ENCODE peak calls at places on chromosome 7, in five cellular contexts. One of them, this sample, is unnamed.

GRCh38 chr7:41420421-41420820 is 282.5 kb downstream of the INHBA start:
- DNase-seq in CD8-positive, alpha-beta T cell: no peak
- DNase-seq in prostate gland: no peak
- DNase-seq in aorta: no peak
- DNase-seq in A549: no peak
- DNase-seq in this sample: no peak

GRCh38 chr7:490461-491291 is 29.0 kb downstream of the PDGFA start:
- DNase-seq in CD8-positive, alpha-beta T cell: no peak
- DNase-seq in prostate gland: peak; percentile 52
- DNase-seq in aorta: peak; percentile 37
- DNase-seq in A549: no peak
- DNase-seq in this sample: no peak

GRCh38 chr7:122199171-122199570 is 55.1 kb upstream of the AASS start:
- DNase-seq in CD8-positive, alpha-beta T cell: no peak
- DNase-seq in prostate gland: no peak
- DNase-seq in aorta: no peak
- DNase-seq in A549: no peak
- DNase-seq in this sample: no peak

GRCh38 chr7:155373359-155374273 is 75.9 kb downstream of the INSIG1 start:
- DNase-seq in CD8-positive, alpha-beta T cell: no peak
- DNase-seq in prostate gland: no peak
- DNase-seq in aorta: no peak
- DNase-seq in A549: no peak
- DNase-seq in this sample: no peak

GRCh38 chr7:15016726-15017125 is 114.2 kb upstream of the DGKB start:
- DNase-seq in CD8-positive, alpha-beta T cell: no peak
- DNase-seq in prostate gland: no peak
- DNase-seq in aorta: no peak
- DNase-seq in A549: no peak
- DNase-seq in this sample: no peak

GRCh38 chr7:3020416-3020815 is 23.3 kb downstream of the CARD11 start:
- DNase-seq in CD8-positive, alpha-beta T cell: no peak
- DNase-seq in prostate gland: no peak
- DNase-seq in aorta: no peak
- DNase-seq in A549: no peak
- DNase-seq in this sample: no peak

GRCh38 chr7:99167072-99167471 is 23.2 kb upstream of the SMURF1 start:
- DNase-seq in CD8-positive, alpha-beta T cell: no peak
- DNase-seq in prostate gland: no peak
- DNase-seq in aorta: no peak
- DNase-seq in A549: no peak
- DNase-seq in this sample: no peak

GRCh38 chr7:958221-959200 is 4.0 kb upstream of the ADAP1 start:
- DNase-seq in CD8-positive, alpha-beta T cell: no peak
- DNase-seq in prostate gland: no peak
- DNase-seq in aorta: peak; percentile 42
- DNase-seq in A549: no peak
- DNase-seq in this sample: no peak

GRCh38 chr7:104174798-104175197 is 33.0 kb downstream of the ORC5 start:
- DNase-seq in CD8-positive, alpha-beta T cell: no peak
- DNase-seq in prostate gland: no peak
- DNase-seq in aorta: no peak
- DNase-seq in A549: no peak
- DNase-seq in this sample: peak; percentile 89

GRCh38 chr7:139619367-139619657 is 95.8 kb downstream of the CLEC2L start:
- DNase-seq in CD8-positive, alpha-beta T cell: no peak
- DNase-seq in prostate gland: no peak
- DNase-seq in aorta: no peak
- DNase-seq in A549: no peak
- DNase-seq in this sample: no peak

GRCh38 chr7:124780056-124780455 is 14.5 kb upstream of the GPR37 start:
- DNase-seq in CD8-positive, alpha-beta T cell: no peak
- DNase-seq in prostate gland: no peak
- DNase-seq in aorta: no peak
- DNase-seq in A549: no peak
- DNase-seq in this sample: no peak

GRCh38 chr7:17934612-17935247 is 5.6 kb downstream of the SNX13 start:
- DNase-seq in CD8-positive, alpha-beta T cell: no peak
- DNase-seq in prostate gland: no peak
- DNase-seq in aorta: no peak
- DNase-seq in A549: no peak
- DNase-seq in this sample: no peak

GRCh38 chr7:1531263-1531978 is 919 bp downstream of the MAFK start:
- DNase-seq in CD8-positive, alpha-beta T cell: peak; percentile 25
- DNase-seq in prostate gland: no peak
- DNase-seq in aorta: peak; percentile 76
- DNase-seq in A549: peak; percentile 61
- DNase-seq in this sample: peak; percentile 73

GRCh38 chr7:129499915-129500463 is 2.3 kb upstream of the SMKR1 start:
- DNase-seq in CD8-positive, alpha-beta T cell: no peak
- DNase-seq in prostate gland: no peak
- DNase-seq in aorta: no peak
- DNase-seq in A549: no peak
- DNase-seq in this sample: no peak

GRCh38 chr7:106068986-106069385 is 43.1 kb downstream of the SYPL1 start:
- DNase-seq in CD8-positive, alpha-beta T cell: no peak
- DNase-seq in prostate gland: no peak
- DNase-seq in aorta: no peak
- DNase-seq in A549: no peak
- DNase-seq in this sample: no peak

GRCh38 chr7:128755816-128756476 is 16.8 kb downstream of the CALU start:
- DNase-seq in CD8-positive, alpha-beta T cell: no peak
- DNase-seq in prostate gland: no peak
- DNase-seq in aorta: no peak
- DNase-seq in A549: no peak
- DNase-seq in this sample: no peak

GRCh38 chr7:27302590-27302989 is 60.0 kb downstream of the EVX1 start:
- DNase-seq in CD8-positive, alpha-beta T cell: no peak
- DNase-seq in prostate gland: no peak
- DNase-seq in aorta: no peak
- DNase-seq in A549: no peak
- DNase-seq in this sample: no peak

DNA sequence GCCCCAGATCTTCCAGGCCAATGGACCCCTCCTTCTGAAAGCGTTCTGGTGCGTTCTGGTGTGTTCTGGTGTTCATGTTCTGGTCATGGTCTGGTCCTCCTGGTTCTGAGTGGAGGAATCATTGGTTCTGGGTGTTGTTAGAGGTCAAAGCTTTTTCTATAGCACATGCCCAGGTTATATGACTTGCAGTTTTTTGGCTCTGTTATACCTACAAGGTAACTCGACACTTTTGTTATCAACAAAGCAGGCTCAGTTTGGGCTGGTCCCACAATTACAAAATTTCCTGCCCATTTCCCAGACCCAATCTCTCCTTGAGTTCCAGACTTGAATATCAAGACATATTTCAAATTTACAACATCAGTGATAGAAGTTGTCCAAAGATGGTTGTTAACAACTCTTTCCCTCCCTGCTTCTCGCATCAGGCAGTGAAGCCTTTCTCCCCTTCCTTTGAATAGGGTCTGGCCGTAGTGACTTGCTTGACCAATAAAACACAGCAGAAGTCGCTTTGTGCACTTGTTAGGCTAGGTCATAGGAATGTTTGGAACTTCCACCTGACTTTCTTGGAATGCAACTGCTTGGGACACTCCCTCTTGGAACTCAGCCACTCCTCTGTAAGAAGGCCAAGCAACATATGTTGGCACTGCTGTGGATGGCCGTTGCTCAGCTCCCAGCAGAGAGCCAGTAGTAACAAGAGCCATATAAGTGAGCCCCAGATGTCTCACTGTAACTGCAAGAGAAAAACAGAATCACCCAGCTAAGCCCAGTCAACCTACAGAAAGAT is 83.1 kb upstream of the STEAP1B start:
- DNase-seq in CD8-positive, alpha-beta T cell: no peak
- DNase-seq in prostate gland: peak; percentile 53
- DNase-seq in aorta: no peak
- DNase-seq in A549: peak; percentile 86
- DNase-seq in this sample: peak; percentile 66
- H3K4me1 ChIP-seq in CD8-positive, alpha-beta T cell: no peaks in the 10 kb centered on the region
- H3K4me1 ChIP-seq in prostate gland: no peaks in the 10 kb centered on the region
- H3K4me1 ChIP-seq in aorta: no peaks in the 10 kb centered on the region
- H3K4me1 ChIP-seq in A549: peaks cover 28% of the 10 kb centered on the region
- H3K4me1 ChIP-seq in this sample: no peaks in the 10 kb centered on the region

GRCh38 chr7:78398576-78398975 is 600.0 kb downstream of the PHTF2 start:
- DNase-seq in CD8-positive, alpha-beta T cell: no peak
- DNase-seq in prostate gland: no peak
- DNase-seq in aorta: no peak
- DNase-seq in A549: no peak
- DNase-seq in this sample: no peak
- H3K4me1 ChIP-seq in CD8-positive, alpha-beta T cell: no peaks in the 10 kb centered on the region
- H3K4me1 ChIP-seq in prostate gland: no peaks in the 10 kb centered on the region
- H3K4me1 ChIP-seq in aorta: no peaks in the 10 kb centered on the region
- H3K4me1 ChIP-seq in A549: no peaks in the 10 kb centered on the region
- H3K4me1 ChIP-seq in this sample: no peaks in the 10 kb centered on the region

DNA sequence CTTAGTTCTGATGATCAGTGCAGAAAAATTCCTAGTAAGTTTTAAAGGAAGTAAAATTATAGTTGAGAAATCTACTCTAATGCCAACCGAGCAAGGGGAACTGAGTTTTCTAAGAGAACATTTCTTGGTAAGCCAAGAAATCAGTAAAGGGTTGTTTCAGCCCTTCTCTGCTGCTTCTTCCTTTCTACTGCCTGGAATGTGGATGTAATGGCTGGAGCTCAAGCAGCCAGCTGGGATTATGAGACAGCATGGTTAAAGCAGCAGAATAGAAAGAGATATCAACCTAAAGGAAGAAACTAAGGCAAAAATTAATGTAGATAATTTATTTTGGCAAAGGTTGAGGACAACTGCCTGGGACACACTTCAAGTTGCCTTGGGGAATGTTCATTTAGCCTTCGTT is 16.0 kb upstream of the AKR1B1 start:
- DNase-seq in CD8-positive, alpha-beta T cell: no peak
- DNase-seq in prostate gland: no peak
- DNase-seq in aorta: no peak
- DNase-seq in A549: no peak
- DNase-seq in this sample: no peak
- H3K4me1 ChIP-seq in CD8-positive, alpha-beta T cell: no peaks in the 10 kb centered on the region
- H3K4me1 ChIP-seq in prostate gland: no peaks in the 10 kb centered on the region
- H3K4me1 ChIP-seq in aorta: no peaks in the 10 kb centered on the region
- H3K4me1 ChIP-seq in A549: peaks cover 65% of the 10 kb centered on the region
- H3K4me1 ChIP-seq in this sample: no peaks in the 10 kb centered on the region

DNA sequence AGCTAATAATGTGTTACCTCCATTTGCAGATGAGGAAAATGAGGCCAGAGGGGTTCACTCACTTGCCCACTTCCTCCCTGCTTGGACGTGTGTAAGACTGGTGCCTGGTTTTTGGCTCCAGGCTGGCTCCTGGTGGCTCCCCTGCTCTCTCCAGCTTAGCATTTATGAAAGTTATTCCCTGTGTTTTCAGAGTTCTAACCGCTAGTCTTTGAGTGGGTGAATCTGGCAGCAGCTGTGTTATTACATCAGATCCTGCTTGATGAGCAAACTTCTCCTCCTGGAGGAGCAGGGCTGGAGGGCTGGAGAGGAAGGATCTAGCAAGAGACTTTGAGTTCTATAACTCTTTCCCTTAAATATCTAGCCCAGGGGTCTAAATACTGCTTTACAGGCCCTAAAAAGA is 80.9 kb upstream of the AGBL3 start:
- DNase-seq in CD8-positive, alpha-beta T cell: no peak
- DNase-seq in prostate gland: no peak
- DNase-seq in aorta: peak; percentile 80
- DNase-seq in A549: no peak
- DNase-seq in this sample: no peak
- H3K4me1 ChIP-seq in CD8-positive, alpha-beta T cell: no peaks in the 10 kb centered on the region
- H3K4me1 ChIP-seq in prostate gland: no peaks in the 10 kb centered on the region
- H3K4me1 ChIP-seq in aorta: peaks cover 15% of the 10 kb centered on the region
- H3K4me1 ChIP-seq in A549: peaks cover 33% of the 10 kb centered on the region
- H3K4me1 ChIP-seq in this sample: no peaks in the 10 kb centered on the region

DNA sequence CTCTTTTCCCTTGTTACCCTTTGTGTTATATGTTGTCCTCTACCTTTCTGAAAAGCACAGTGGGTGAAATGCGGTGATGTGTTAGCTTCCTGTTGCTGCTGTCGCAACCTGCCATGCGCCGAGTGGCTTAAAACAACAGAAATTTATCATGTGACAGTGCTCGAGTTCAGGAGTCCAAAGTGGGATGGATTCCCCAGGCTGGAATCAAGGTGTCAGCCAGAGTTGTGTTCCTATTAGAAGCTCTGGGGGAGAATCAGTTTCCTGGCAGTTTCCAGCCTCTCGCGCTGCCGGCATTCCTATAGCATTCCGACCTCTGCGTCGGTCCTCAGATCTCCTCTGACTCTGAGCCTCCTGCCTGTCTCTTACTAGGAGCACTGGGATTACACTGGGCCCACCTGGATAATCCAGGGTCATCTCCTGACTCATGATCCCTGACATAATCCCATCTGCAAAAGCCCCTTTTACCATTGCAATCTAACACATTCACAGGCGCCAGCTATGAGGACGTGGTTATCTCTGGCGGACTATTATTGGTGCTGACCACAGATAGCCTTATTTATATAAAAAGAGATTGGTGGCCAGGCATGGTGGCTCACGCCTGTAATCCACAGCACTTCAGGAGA is 207.5 kb downstream of the CUX1 start:
- DNase-seq in CD8-positive, alpha-beta T cell: no peak
- DNase-seq in prostate gland: no peak
- DNase-seq in aorta: no peak
- DNase-seq in A549: peak; percentile 41
- DNase-seq in this sample: peak; percentile 44
- H3K4me1 ChIP-seq in CD8-positive, alpha-beta T cell: no peaks in the 10 kb centered on the region
- H3K4me1 ChIP-seq in prostate gland: no peaks in the 10 kb centered on the region
- H3K4me1 ChIP-seq in aorta: no peaks in the 10 kb centered on the region
- H3K4me1 ChIP-seq in A549: peaks cover 23% of the 10 kb centered on the region
- H3K4me1 ChIP-seq in this sample: peaks cover 11% of the 10 kb centered on the region

GRCh38 chr7:150381785-150382122 is 2.6 kb downstream of the ZNF775 start:
- DNase-seq in CD8-positive, alpha-beta T cell: no peak
- DNase-seq in prostate gland: no peak
- DNase-seq in aorta: no peak
- DNase-seq in A549: no peak
- DNase-seq in this sample: no peak
- H3K4me1 ChIP-seq in CD8-positive, alpha-beta T cell: peaks cover 26% of the 10 kb centered on the region
- H3K4me1 ChIP-seq in prostate gland: peaks cover 16% of the 10 kb centered on the region
- H3K4me1 ChIP-seq in aorta: no peaks in the 10 kb centered on the region
- H3K4me1 ChIP-seq in A549: peaks cover 26% of the 10 kb centered on the region
- H3K4me1 ChIP-seq in this sample: peaks cover 50% of the 10 kb centered on the region

DNA sequence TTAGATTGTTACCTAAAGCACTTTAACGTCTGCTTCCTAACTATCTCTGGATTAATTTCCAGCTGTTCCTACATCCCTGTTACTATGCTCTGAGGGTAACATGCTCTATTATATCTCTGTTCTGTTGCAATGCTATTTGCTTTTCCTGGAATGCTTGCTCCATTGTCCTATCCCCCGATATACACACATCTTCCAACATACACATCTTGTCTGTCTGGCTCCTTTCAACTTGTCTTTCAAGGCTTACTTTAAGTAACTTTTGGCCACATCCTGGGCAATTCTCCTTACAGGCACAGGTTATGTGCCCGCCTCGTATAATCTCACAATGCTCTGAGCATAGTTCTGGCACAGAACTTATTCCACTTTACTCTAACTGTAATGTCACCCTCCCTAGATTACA is 96.2 kb downstream of the CDK6 start:
- DNase-seq in CD8-positive, alpha-beta T cell: no peak
- DNase-seq in prostate gland: no peak
- DNase-seq in aorta: no peak
- DNase-seq in A549: no peak
- DNase-seq in this sample: no peak
- H3K4me1 ChIP-seq in CD8-positive, alpha-beta T cell: no peaks in the 10 kb centered on the region
- H3K4me1 ChIP-seq in prostate gland: no peaks in the 10 kb centered on the region
- H3K4me1 ChIP-seq in aorta: peaks cover 2% of the 10 kb centered on the region
- H3K4me1 ChIP-seq in A549: peaks cover 44% of the 10 kb centered on the region
- H3K4me1 ChIP-seq in this sample: peaks cover 11% of the 10 kb centered on the region